ENCODE peak calls at places on chromosomes 6 and 20, in ten cellular contexts. Q, X, G, D, C, H, I, V, L and R are unnamed samples.

GRCh38 chr20:62987114-62987513 is 19.6 kb downstream of the BHLHE23 start:
- DNase-seq in Q (no peak), X (no peak), G (no peak), D (no peak), C (no peak), H (no peak), I (no peak), V (peak; percentile 44), L (no peak), R (no peak)

GRCh38 chr6:56541736-56542366 is 100.8 kb downstream of the DST start:
- DNase-seq in Q (no peak), X (no peak), G (no peak), D (no peak), C (no peak), H (no peak), I (no peak), V (no peak), L (no peak), R (no peak)

GRCh38 chr6:14804444-14805210 is 441.2 kb upstream of the JARID2 start:
- DNase-seq in Q (peak; percentile 86), X (no peak), G (peak; percentile 96), D (no peak), C (peak; percentile 93), H (peak; percentile 43), I (peak; percentile 83), V (no peak), L (peak; percentile 75), R (peak; percentile 89)

GRCh38 chr6:117425431-117426153 is at the start of gene ROS1:
- DNase-seq in Q (no peak), X (no peak), G (no peak), D (no peak), C (no peak), H (no peak), I (peak; percentile 31), V (no peak), L (no peak), R (no peak)

GRCh38 chr6:33631971-33632585 is 11.0 kb downstream of the ITPR3 start:
- DNase-seq in Q (no peak), X (no peak), G (no peak), D (no peak), C (no peak), H (no peak), I (no peak), V (no peak), L (no peak), R (no peak)

GRCh38 chr20:59063358-59064213 is 21.0 kb upstream of the PRELID3B start:
- DNase-seq in Q (peak; percentile 83), X (no peak), G (peak; percentile 77), D (no peak), C (peak; percentile 80), H (peak; percentile 92), I (peak; percentile 82), V (no peak), L (no peak), R (peak; percentile 48)

GRCh38 chr6:3796396-3796795 is 44.9 kb upstream of the PXDC1 start:
- DNase-seq in Q (no peak), X (no peak), G (no peak), D (no peak), C (peak; percentile 69), H (peak; percentile 79), I (no peak), V (no peak), L (no peak), R (no peak)

GRCh38 chr6:18260448-18261106 is 3.8 kb downstream of the DEK start:
- DNase-seq in Q (peak; percentile 71), X (no peak), G (peak; percentile 28), D (no peak), C (peak; percentile 15), H (peak; percentile 69), I (peak; percentile 68), V (no peak), L (no peak), R (peak; percentile 26)

GRCh38 chr6:170098428-170099170 is 192.3 kb downstream of the DLL1 start:
- DNase-seq in Q (no peak), X (no peak), G (no peak), D (no peak), C (no peak), H (no peak), I (no peak), V (no peak), L (no peak), R (no peak)

GRCh38 chr6:168090706-168091105 is 11.7 kb upstream of the FRMD1 start:
- DNase-seq in Q (no peak), X (no peak), G (no peak), D (no peak), C (no peak), H (no peak), I (no peak), V (no peak), L (no peak), R (no peak)

GRCh38 chr6:149586149-149586548 is 20.0 kb downstream of the GINM1 start:
- DNase-seq in Q (no peak), X (no peak), G (no peak), D (no peak), C (no peak), H (no peak), I (no peak), V (no peak), L (no peak), R (no peak)

GRCh38 chr6:71031912-71032311 is 75.1 kb upstream of the B3GAT2 start:
- DNase-seq in Q (no peak), X (no peak), G (peak; percentile 63), D (no peak), C (peak; percentile 54), H (no peak), I (no peak), V (no peak), L (no peak), R (no peak)

GRCh38 chr6:79196908-79197307 is 37.6 kb downstream of the HMGN3 start:
- DNase-seq in Q (no peak), X (no peak), G (no peak), D (no peak), C (no peak), H (no peak), I (no peak), V (no peak), L (no peak), R (no peak)

GRCh38 chr6:16769986-16770376 is 8.7 kb upstream of the ATXN1 start:
- DNase-seq in Q (peak; percentile 87), X (no peak), G (peak; percentile 79), D (no peak), C (peak; percentile 70), H (peak; percentile 40), I (peak; percentile 81), V (no peak), L (no peak), R (peak; percentile 87)

GRCh38 chr6:7680393-7681075 is 45.4 kb upstream of the BMP6 start:
- DNase-seq in Q (no peak), X (no peak), G (no peak), D (no peak), C (no peak), H (no peak), I (no peak), V (no peak), L (no peak), R (no peak)

GRCh38 chr20:13173201-13173600 is 47.9 kb upstream of the ISM1 start:
- DNase-seq in Q (no peak), X (no peak), G (no peak), D (no peak), C (no peak), H (peak; percentile 78), I (no peak), V (no peak), L (no peak), R (no peak)

GRCh38 chr20:11395581-11395980 is 522.1 kb upstream of the BTBD3 start:
- DNase-seq in Q (peak; percentile 25), X (no peak), G (no peak), D (no peak), C (no peak), H (peak; percentile 47), I (peak; percentile 10), V (no peak), L (no peak), R (peak; percentile 33)

GRCh38 chr6:1619666-1620503 is 10.2 kb downstream of the FOXC1 start:
- DNase-seq in Q (no peak), X (no peak), G (no peak), D (no peak), C (no peak), H (peak; percentile 42), I (peak; percentile 38), V (no peak), L (no peak), R (no peak)

GRCh38 chr20:62741191-62741676 is 32.6 kb downstream of the NTSR1 start:
- DNase-seq in Q (peak; percentile 38), X (no peak), G (peak; percentile 26), D (no peak), C (peak; percentile 28), H (no peak), I (peak; percentile 50), V (no peak), L (no peak), R (no peak)

GRCh38 chr20:32387262-32387661 is 29.1 kb downstream of the ASXL1 start:
- DNase-seq in Q (peak; percentile 21), X (no peak), G (no peak), D (no peak), C (no peak), H (no peak), I (no peak), V (no peak), L (no peak), R (peak; percentile 18)

GRCh38 chr20:38586181-38586525 is 5.2 kb downstream of the ADIG start:
- DNase-seq in Q (no peak), X (no peak), G (no peak), D (no peak), C (no peak), H (no peak), I (no peak), V (no peak), L (no peak), R (no peak)

GRCh38 chr6:121794630-121795029 is 359.2 kb downstream of the GJA1 start:
- DNase-seq in Q (peak; percentile 91), X (no peak), G (peak; percentile 83), D (no peak), C (peak; percentile 79), H (peak; percentile 88), I (peak; percentile 96), V (no peak), L (no peak), R (peak; percentile 95)

GRCh38 chr20:33668087-33668790 is 1.5 kb downstream of the ACTL10 start:
- DNase-seq in Q (no peak), X (no peak), G (no peak), D (no peak), C (no peak), H (no peak), I (no peak), V (no peak), L (no peak), R (no peak)

GRCh38 chr6:141451176-141451507 is 681.6 kb upstream of the GJE1 start:
- DNase-seq in Q (no peak), X (no peak), G (no peak), D (no peak), C (no peak), H (peak; percentile 60), I (no peak), V (no peak), L (no peak), R (no peak)

GRCh38 chr6:13846841-13847240 is 32.5 kb upstream of the MCUR1 start:
- DNase-seq in Q (no peak), X (no peak), G (no peak), D (no peak), C (no peak), H (no peak), I (no peak), V (no peak), L (no peak), R (no peak)

GRCh38 chr6:41538556-41539182 is 7.5 kb upstream of the FOXP4 start:
- DNase-seq in Q (peak; percentile 43), X (peak; percentile 88), G (peak; percentile 32), D (no peak), C (peak; percentile 13), H (peak; percentile 56), I (peak; percentile 60), V (no peak), L (no peak), R (no peak)

GRCh38 chr6:105678516-105678915 is 275.6 kb upstream of the PREP start:
- DNase-seq in Q (no peak), X (no peak), G (no peak), D (no peak), C (no peak), H (no peak), I (peak; percentile 17), V (no peak), L (no peak), R (no peak)

GRCh38 chr20:805713-806112 is 27.8 kb upstream of the FAM110A start:
- DNase-seq in Q (peak; percentile 8), X (no peak), G (no peak), D (no peak), C (no peak), H (no peak), I (peak; percentile 16), V (no peak), L (no peak), R (no peak)